ENCODE peak calls at places on chromosomes 7 and 10, in six cellular contexts. W, F, K, L, S and I are unnamed samples.

GRCh38 chr7:37916673-37917660 is at the start of gene SFRP4:
- DNase-seq in S (peak; percentile 65), K (peak; percentile 67), F (peak; percentile 80), W (no peak), L (peak; percentile 2), I (no peak)

GRCh38 chr7:39656415-39656814 is 33.0 kb downstream of the RALA start:
- DNase-seq in S (no peak), K (no peak), L (no peak), F (no peak), W (no peak), I (no peak)

GRCh38 chr10:46550076-46550790 is 6.2 kb downstream of the GPRIN2 start:
- DNase-seq in F (peak; percentile 15), L (no peak), S (no peak), W (peak; percentile 58), K (no peak), I (peak; percentile 1)

GRCh38 chr10:114914545-114914944 is 23.4 kb upstream of the TRUB1 start:
- DNase-seq in L (no peak), F (no peak), S (no peak), W (no peak), K (no peak), I (no peak)

GRCh38 chr10:60549686-60550085 is 160.0 kb upstream of the ANK3 start:
- DNase-seq in W (no peak), S (no peak), L (peak; percentile 31), K (no peak), F (no peak), I (no peak)

GRCh38 chr7:55557666-55558188 is 14.6 kb downstream of the VOPP1 start:
- DNase-seq in F (no peak), W (no peak), K (no peak), L (no peak), S (no peak), I (no peak)

GRCh38 chr10:31757374-31757773 is 171.3 kb downstream of the ARHGAP12 start:
- DNase-seq in S (no peak), L (no peak), W (no peak), F (peak; percentile 47), K (no peak), I (no peak)

GRCh38 chr7:9407816-9408215 is 974.4 kb downstream of the NXPH1 start:
- DNase-seq in W (no peak), L (peak; percentile 4), S (no peak), K (no peak), F (no peak), I (no peak)

GRCh38 chr7:24978837-24979469 is 1.0 kb downstream of the OSBPL3 start:
- DNase-seq in F (no peak), K (no peak), W (no peak), L (no peak), S (no peak), I (no peak)

GRCh38 chr7:134741901-134742635 is 37.4 kb upstream of the CALD1 start:
- DNase-seq in S (peak; percentile 78), F (peak; percentile 33), W (no peak), L (peak; percentile 46), K (no peak), I (no peak)

GRCh38 chr7:118621810-118622209 is 397.3 kb downstream of the ANKRD7 start:
- DNase-seq in L (no peak), F (no peak), W (no peak), K (no peak), S (no peak), I (no peak)

GRCh38 chr10:95567903-95568630 is 6.9 kb upstream of the SORBS1 start:
- DNase-seq in L (no peak), K (no peak), S (no peak), F (no peak), W (no peak), I (no peak)

GRCh38 chr10:4937346-4937745 is 25.9 kb upstream of the AKR1C1 start:
- DNase-seq in S (no peak), F (no peak), L (no peak), K (no peak), W (no peak), I (no peak)

GRCh38 chr10:30058570-30059132 is 735 bp downstream of the JCAD start:
- DNase-seq in F (peak; percentile 21), W (no peak), S (no peak), K (peak; percentile 23), L (no peak), I (no peak)

GRCh38 chr10:32065871-32066270 is 9.6 kb upstream of the KIF5B start:
- DNase-seq in K (no peak), L (peak; percentile 14), S (peak; percentile 47), F (no peak), W (no peak), I (no peak)

GRCh38 chr7:107754642-107755041 is 10.7 kb downstream of the CBLL1 start:
- DNase-seq in F (no peak), K (no peak), L (no peak), W (no peak), S (no peak), I (no peak)

GRCh38 chr7:148963583-148964509 is 64.5 kb downstream of the PDIA4 start:
- DNase-seq in W (no peak), K (no peak), F (no peak), S (peak; percentile 7), L (no peak), I (no peak)

GRCh38 chr10:2222631-2223030 is 485.3 kb upstream of the ADARB2 start:
- DNase-seq in W (no peak), L (no peak), F (no peak), S (no peak), K (no peak), I (no peak)

GRCh38 chr7:72140566-72140965 is 271.6 kb downstream of the CALN1 start:
- DNase-seq in L (no peak), W (no peak), K (no peak), S (no peak), F (no peak), I (no peak)

GRCh38 chr10:94496010-94496409 is 49.6 kb upstream of the HELLS start:
- DNase-seq in W (no peak), L (no peak), F (no peak), S (peak; percentile 40), K (no peak), I (no peak)

DNA sequence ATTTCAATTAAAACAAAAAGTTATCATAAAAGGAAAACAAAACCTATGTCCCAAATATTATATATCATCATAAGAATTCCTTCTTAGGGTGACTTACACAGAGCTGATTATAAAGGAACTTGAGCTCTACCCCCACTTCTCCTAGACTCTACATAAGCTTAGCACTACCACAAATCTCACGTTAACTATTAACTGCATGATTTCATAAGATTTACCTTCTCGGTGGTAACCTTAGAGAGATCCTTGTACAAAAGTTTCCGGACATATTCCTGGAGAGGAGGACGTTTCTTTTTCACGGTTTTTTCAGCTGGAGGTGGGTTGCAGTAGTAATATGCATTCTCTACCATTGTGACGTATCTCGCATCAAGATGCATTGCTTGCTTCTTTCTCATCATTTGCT is 83.7 kb downstream of the UPF2 start:
- DNase-seq in K (no peak), L (no peak), S (no peak), F (no peak), W (no peak), I (no peak)
- H3K27ac ChIP-seq in K (no peak overlapping the region), L (no peak overlapping the region), S (no peak overlapping the region), F (no peak overlapping the region), W (no peak overlapping the region), I (no peak overlapping the region)

GRCh38 chr7:11485626-11486025 is 346.4 kb downstream of the THSD7A start:
- DNase-seq in K (no peak), S (no peak), L (no peak), F (no peak), W (no peak), I (no peak)

GRCh38 chr7:11489280-11489679 is 342.7 kb downstream of the THSD7A start:
- DNase-seq in K (no peak), L (no peak), W (no peak), S (no peak), F (no peak), I (no peak)

GRCh38 chr7:11491811-11492210 is 340.2 kb downstream of the THSD7A start:
- DNase-seq in W (no peak), L (no peak), F (no peak), K (no peak), S (no peak), I (no peak)

GRCh38 chr7:11486271-11486670 is 345.7 kb downstream of the THSD7A start:
- DNase-seq in S (no peak), F (no peak), W (no peak), K (no peak), L (no peak), I (no peak)
- TF ChIP-seq CTCF in S (peak; percentile 12), F (no peak), W (no peak), K (no peak), L (no peak), I (no peak)

DNA sequence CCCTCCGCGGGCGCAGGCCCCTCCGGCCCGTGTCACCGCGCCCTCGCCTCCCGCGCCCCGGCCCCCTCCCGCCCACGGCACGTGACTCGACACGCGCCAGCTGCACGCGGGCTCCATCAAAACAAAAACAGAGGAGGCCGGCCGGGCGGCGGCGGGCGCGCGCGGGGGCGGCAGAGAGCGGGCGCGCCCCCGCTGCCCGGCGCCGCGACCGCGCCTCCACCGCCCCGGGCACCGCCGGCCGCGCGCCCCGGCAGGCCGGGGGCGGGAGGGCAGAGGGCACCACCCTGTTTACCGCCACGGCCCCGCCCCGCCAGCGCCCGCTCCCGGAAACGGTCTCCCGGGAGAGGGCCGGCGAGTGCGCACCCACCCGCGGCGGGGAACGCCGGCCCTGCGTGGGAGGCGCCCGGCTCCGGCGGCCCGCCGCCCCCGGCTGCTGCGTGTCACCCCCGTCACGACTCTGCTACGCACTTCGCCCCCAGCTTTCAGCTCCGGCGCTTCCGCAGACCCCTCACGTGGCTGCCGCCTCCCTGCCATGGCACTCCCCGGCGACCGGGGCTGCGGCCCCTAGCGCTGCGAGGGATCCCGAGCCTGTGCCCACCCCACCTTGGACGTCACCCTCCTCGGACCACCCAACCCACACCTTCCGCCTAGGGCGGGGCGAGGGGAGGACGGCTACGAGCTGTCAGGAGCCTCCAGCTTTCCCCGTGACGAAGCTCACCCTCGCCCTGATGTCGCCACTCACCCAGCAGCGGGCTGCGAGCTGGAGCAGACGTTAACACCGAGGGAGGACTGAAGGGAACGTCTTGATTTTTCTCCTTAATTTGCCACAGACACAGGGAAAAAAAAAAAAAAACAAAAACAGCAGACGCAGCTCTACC is 221.6 kb upstream of the MKLN1 start:
- DNase-seq in S (peak; percentile 56), K (peak; percentile 85), L (peak; percentile 69), W (peak; percentile 75), F (peak; percentile 86), I (peak; percentile 60)
- H3K27ac ChIP-seq in S (peak overlapping the region; percentile 84), K (peak overlapping the region; percentile 98), L (peak overlapping the region; percentile 84), W (peak overlapping the region; percentile 99), F (peak overlapping the region; percentile 96), I (peak overlapping the region; percentile 100)

GRCh38 chr10:98013122-98013521 is 17.3 kb downstream of the CRTAC1 start:
- DNase-seq in W (no peak), L (no peak), F (no peak), K (no peak), S (no peak), I (no peak)
- TF ChIP-seq CTCF in W (no peak), L (no peak), F (no peak), K (no peak), S (no peak), I (no peak)